ENCODE peak calls at places on chromosome 11, in eight cellular contexts. O is glutamatergic neuron, V is HFFc6, A is BJ, J is pancreas, E is Calu3, W is GM20000, T is sigmoid colon. I is an unnamed sample.

GRCh38 chr11:10637629-10638028 is 55.9 kb downstream of the IRAG1 start:
- DNase-seq in V (no peak), W (no peak), T (no peak), E (no peak), A (no peak), J (no peak), O (no peak), I (no peak)

GRCh38 chr11:128653828-128654231 is 40.0 kb upstream of the FLI1 start:
- DNase-seq in T (peak; percentile 74), O (no peak), E (peak; percentile 25), V (peak; percentile 75), J (peak; percentile 75), A (peak; percentile 36), W (no peak), I (no peak)

GRCh38 chr11:126284829-126285228 is 1.9 kb downstream of the TIRAP start:
- DNase-seq in E (peak; percentile 71), O (no peak), J (no peak), T (peak; percentile 78), V (peak; percentile 96), W (peak; percentile 77), A (peak; percentile 62), I (peak; percentile 85)

GRCh38 chr11:28697920-28698827 is 590.0 kb downstream of the METTL15 start:
- DNase-seq in J (peak; percentile 82), E (peak; percentile 68), V (no peak), O (peak; percentile 79), A (no peak), W (peak; percentile 38), T (no peak), I (no peak)

GRCh38 chr11:123373754-123374621 is 56.1 kb upstream of the GRAMD1B start:
- DNase-seq in O (no peak), V (no peak), A (no peak), W (no peak), E (no peak), T (no peak), J (no peak), I (no peak)

GRCh38 chr11:70783356-70783755 is 385.0 kb downstream of the CTTN start:
- DNase-seq in V (no peak), A (no peak), O (no peak), J (no peak), W (no peak), T (no peak), E (no peak), I (no peak)

GRCh38 chr11:74418509-74418895 is 20.3 kb upstream of the PGM2L1 start:
- DNase-seq in T (no peak), W (no peak), E (no peak), O (no peak), V (peak; percentile 41), J (no peak), A (peak; percentile 53), I (no peak)

GRCh38 chr11:110298298-110298765 is 1.9 kb upstream of the RDX start:
- DNase-seq in V (no peak), O (no peak), E (no peak), A (no peak), J (no peak), W (no peak), T (no peak), I (no peak)

GRCh38 chr11:46073632-46074031 is 47.6 kb downstream of the PHF21A start:
- DNase-seq in V (no peak), O (no peak), J (no peak), E (no peak), W (no peak), A (no peak), T (no peak), I (no peak)

DNA sequence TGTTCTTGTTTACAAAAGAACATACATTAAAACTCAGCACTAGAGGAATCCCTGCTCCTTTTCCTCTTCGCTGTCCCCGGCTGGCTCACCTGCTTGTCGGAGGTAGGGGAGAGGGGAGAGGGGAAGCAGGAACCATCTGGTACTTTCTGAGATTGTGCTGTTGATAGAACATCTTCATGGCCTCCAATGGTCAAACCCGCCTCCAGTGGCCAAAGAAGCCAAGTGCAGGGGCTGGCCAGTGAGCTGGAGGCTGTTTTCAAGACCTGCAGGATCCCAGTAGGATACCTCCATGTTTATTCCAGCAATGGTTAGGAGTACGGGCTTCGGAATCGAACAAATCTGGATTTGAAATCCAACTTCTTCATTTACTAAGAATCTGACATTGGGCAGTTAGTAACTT is 92.6 kb downstream of the PKNOX2 start:
- DNase-seq in W (no peak), J (no peak), T (no peak), O (peak; percentile 69), V (no peak), E (no peak), A (no peak), I (no peak)
- TF ChIP-seq CTCF in W (no peak), J (no peak), T (no peak), O (peak; percentile 61), V (peak; percentile 55), E (no peak), A (peak; percentile 40), I (peak; percentile 59)

DNA sequence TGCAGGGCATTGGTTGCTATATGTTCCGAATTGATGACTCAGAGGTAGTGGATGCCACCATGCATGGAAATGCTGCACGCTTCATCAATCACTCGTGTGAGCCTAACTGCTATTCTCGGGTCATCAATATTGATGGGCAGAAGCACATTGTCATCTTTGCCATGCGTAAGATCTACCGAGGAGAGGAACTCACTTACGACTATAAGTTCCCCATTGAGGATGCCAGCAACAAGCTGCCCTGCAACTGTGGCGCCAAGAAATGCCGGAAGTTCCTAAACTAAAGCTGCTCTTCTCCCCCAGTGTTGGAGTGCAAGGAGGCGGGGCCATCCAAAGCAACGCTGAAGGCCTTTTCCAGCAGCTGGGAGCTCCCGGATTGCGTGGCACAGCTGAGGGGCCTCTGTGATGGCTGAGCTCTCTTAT is 5.4 kb upstream of the TTC36 start:
- DNase-seq in V (no peak), J (no peak), T (no peak), W (no peak), O (no peak), A (no peak), E (no peak), I (no peak)
- TF ChIP-seq CTCF in V (no peak), J (no peak), T (no peak), W (no peak), O (no peak), A (no peak), E (no peak), I (no peak)

DNA sequence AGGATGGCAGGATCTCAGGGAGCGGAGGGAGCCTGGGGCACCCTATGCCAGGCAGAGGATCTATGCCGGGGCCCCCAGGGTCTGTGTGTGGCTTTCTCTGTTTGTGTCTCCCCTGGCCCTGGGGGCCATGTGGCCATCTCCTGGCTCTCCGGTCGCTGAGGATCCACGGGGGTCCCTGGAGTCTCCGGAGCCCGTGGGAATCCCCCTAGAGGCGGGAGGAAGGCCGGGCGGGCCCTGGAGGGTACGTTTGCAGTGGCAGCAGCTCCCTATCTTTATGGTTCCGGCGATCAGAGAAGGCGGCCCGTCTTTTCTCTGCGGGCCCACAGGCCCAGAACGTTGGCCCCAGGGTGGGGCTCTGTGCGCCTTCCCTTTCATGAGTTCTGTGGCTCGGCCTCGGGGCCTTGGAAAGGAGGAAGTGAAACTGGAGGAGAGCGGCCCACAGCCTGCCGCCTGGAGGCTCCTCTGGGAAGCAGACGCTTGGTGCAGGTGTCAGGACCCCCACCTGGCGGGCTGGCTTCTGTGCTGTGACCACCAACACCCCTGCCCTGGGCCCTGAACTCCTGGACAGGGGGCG is 82.1 kb downstream of the KCNQ1 start:
- DNase-seq in O (peak; percentile 8), J (peak; percentile 65), E (peak; percentile 58), W (peak; percentile 78), T (peak; percentile 78), V (no peak), A (no peak), I (no peak)
- TF ChIP-seq CTCF in O (no peak), J (no peak), E (peak; percentile 17), W (no peak), T (no peak), V (peak; percentile 31), A (peak; percentile 10), I (no peak)

DNA sequence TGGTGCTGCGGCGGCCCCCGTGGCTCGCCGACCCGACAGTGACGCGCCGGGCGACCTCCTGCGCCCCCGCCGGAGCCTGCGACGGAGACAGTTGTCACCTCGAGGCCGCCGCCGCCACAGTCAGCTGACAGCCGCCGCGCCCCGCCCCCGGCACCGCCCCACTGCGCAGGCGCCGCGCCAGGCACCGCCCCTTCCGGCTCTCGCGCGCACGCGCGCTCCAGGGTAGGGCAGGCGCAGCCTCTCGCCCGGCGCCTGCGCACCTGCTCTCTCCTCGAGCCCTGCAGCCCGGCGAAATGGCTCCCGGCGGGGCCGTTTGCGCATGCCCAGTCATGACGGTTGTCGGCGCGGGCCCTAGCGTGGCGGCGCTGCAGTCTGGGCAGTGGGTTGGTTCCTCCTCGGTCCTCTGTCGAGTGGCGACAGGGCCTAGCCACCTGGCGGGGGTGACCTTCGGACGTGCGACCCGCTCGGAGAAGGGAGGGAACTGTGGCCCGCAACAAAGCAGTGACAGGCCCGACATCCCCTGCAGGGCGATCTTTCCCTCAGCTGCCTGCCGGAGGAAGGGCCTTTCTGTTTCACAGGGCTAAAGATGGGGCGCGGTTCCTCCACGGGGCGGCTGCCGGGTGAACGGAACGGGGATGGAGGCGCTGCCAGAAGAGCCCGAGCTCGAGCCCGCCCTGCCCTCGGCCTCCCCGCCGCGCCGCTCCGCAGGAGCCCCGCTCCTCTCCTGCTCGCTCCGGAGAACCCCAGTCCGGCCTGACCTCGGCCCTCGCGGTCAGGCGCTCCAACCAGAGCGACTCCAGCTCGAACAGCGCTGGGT is at the start of gene TOLLIP:
- DNase-seq in V (peak; percentile 89), A (peak; percentile 32), E (peak; percentile 97), O (peak; percentile 99), J (peak; percentile 99), T (peak; percentile 98), W (peak; percentile 100), I (peak; percentile 75)
- TF ChIP-seq CTCF in V (no peak), A (peak; percentile 37), E (no peak), O (no peak), J (no peak), T (no peak), W (peak; percentile 18), I (peak; percentile 35)

GRCh38 chr11:76288166-76288978 is 82.1 kb upstream of the WNT11 start:
- DNase-seq in T (no peak), J (no peak), V (no peak), E (no peak), A (no peak), W (no peak), O (no peak), I (no peak)
- TF ChIP-seq CTCF in T (no peak), J (no peak), V (no peak), E (no peak), A (no peak), W (peak; percentile 7), O (no peak), I (no peak)

I was measured in AG04450.